ENCODE peak calls at places on chromosomes 11 and 22, in ten cellular contexts. L is Panc1; E is CD4-positive, CD25-positive, alpha-beta regulatory T cell; J is GM23248; V is neural progenitor cell; P is heart left ventricle; X is SJSA1; C is pancreas; Y is thoracic aorta; U is NT2/D1. A is an unnamed sample. For H3K27me3, H3K9me3 and H3K4me1, the result is how much of the 10 kb centered on the place peaks cover.

GRCh38 chr22:19168088-19168890 is 10.2 kb downstream of the SLC25A1 start:
- DNase-seq in P (no peak), L (no peak), V (peak), J (no peak), C (no peak), Y (no peak), U (no peak), E (no peak), X (no peak), A (peak)

GRCh38 chr11:120172054-120172881 is 34.4 kb upstream of the TRIM29 start:
- DNase-seq in J (peak), X (peak), P (peak), E (peak), Y (no peak), C (peak), V (peak), L (peak), U (peak), A (peak)

GRCh38 chr22:46076651-46077339 is 73.5 kb upstream of the PPARA start:
- DNase-seq in L (no peak), J (peak), V (no peak), P (peak), X (peak), U (no peak), Y (no peak), C (no peak), E (no peak), A (peak)

GRCh38 chr11:18865261-18865660 is 73.7 kb upstream of the PTPN5 start:
- DNase-seq in J (no peak), Y (no peak), E (no peak), U (no peak), X (no peak), L (no peak), P (no peak), V (no peak), C (no peak), A (no peak)

GRCh38 chr22:17230239-17230638 is 11.0 kb upstream of the ADA2 start:
- DNase-seq in P (no peak), J (no peak), Y (no peak), V (no peak), X (no peak), L (no peak), U (no peak), C (no peak), E (no peak), A (no peak)

GRCh38 chr11:74070713-74071506 is 62.0 kb upstream of the UCP3 start:
- DNase-seq in E (no peak), P (no peak), X (no peak), Y (no peak), J (no peak), L (no peak), C (no peak), V (no peak), U (no peak), A (no peak)

GRCh38 chr11:125679397-125679796 is 1.2 kb downstream of the ACRV1 start:
- DNase-seq in Y (no peak), X (no peak), U (no peak), J (peak), L (no peak), C (no peak), E (peak), P (no peak), V (no peak), A (no peak)

GRCh38 chr22:46084943-46085830 is 65.1 kb upstream of the PPARA start:
- DNase-seq in C (peak), Y (peak), P (peak), L (no peak), U (no peak), J (peak), E (no peak), X (peak), V (no peak), A (peak)

GRCh38 chr11:103998826-103999390 is 37.5 kb upstream of the DDI1 start:
- DNase-seq in Y (no peak), V (no peak), U (no peak), L (no peak), P (no peak), J (no peak), C (no peak), E (no peak), X (no peak), A (no peak)

GRCh38 chr11:132064987-132065620 is 694.7 kb downstream of the NTM start:
- DNase-seq in E (no peak), J (peak), P (no peak), X (peak), L (no peak), Y (no peak), U (no peak), V (no peak), C (peak), A (no peak)

GRCh38 chr11:38498721-38499120 is 1900.7 kb upstream of the RAG2 start:
- DNase-seq in P (no peak), V (no peak), L (no peak), U (no peak), X (no peak), J (no peak), Y (no peak), E (no peak), C (no peak), A (no peak)

GRCh38 chr11:63764201-63764711 is 4.3 kb downstream of the ZFTA start:
- DNase-seq in X (no peak), U (no peak), E (no peak), C (peak), P (peak), Y (no peak), L (no peak), J (no peak), V (peak), A (no peak)

DNA sequence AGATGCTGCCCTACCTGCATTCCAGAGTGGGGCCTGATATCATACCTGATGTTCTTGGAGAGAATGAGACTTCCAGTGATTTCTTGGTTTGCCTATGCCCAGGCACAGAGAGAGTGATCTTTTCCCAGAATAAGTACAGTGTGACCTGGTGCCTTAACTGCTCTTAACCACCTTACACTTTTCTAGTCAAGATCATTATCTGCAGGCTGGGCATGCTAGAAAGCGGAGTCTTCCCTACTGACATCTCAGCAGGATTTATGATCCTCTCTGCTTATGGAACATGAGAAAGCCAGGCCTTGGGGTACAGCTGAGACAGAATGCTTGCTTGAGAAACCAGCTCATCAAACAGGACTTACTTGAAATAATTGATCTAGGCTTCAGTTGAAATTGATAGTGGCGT is 53.1 kb downstream of the APIP start:
- DNase-seq in X (no peak), L (no peak), P (no peak), Y (no peak), C (no peak), E (no peak), U (no peak), J (no peak), V (no peak), A (no peak)
- H3K27me3 ChIP-seq in X (under half), L (under half), P (under half), Y (under half), C (under half), E (under half), U (under half), J (under half), V (under half), A (under half)

DNA sequence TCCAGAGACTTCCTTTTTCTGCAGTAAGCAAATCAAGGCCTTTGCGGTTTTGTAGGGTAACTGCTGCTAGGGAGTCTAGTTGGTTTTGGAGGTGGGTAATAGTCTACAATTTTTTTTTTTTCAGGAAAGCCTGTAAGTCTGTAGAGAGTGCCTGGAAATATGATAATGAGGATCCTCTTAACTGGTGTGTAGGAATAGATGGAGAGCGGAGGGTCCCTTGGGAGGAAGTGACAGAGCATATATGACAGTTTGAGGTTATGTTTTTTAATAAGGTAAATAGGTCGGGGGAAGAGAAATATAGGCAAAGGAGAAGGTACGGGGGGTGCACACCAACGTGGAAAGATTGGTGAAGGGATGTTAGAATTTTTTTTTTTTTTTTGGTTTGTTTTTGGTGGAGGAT is 25.9 kb downstream of the ZNF195 start:
- DNase-seq in L (no peak), E (no peak), U (no peak), Y (no peak), X (no peak), J (no peak), V (no peak), C (no peak), P (no peak), A (no peak)
- H3K9me3 ChIP-seq in L (under half), E (half or more), U (under half), Y (under half), X (under half), J (under half), V (under half), C (under half), P (under half), A (under half)

DNA sequence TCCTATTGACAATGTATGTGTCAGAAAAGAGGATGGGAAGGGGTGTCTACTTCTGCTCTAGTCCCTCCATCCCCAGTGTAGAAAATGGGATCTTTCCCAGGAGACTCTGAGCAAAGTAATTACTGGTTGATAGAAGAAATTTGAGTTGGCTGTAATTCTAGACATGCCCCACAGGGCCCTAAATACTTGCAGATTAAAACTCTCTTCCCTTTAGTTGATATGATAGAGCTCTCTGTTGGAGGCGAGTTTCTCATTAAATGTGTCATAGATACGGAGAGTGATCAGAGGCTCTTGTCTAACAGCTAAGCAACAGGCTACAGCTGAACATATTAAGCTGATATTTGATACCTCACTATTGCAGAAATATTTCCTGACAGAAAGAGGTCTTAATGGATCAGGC is 32.9 kb downstream of the OR52E1 start:
- DNase-seq in Y (no peak), C (no peak), V (no peak), U (no peak), L (no peak), P (no peak), X (no peak), J (no peak), E (no peak), A (no peak)
- H3K4me1 ChIP-seq in Y (under half), C (under half), V (under half), U (under half), L (under half), P (under half), X (under half), J (under half), E (under half), A (under half)

GRCh38 chr22:41917375-41917905 is 2.6 kb upstream of the SHISA8 start:
- DNase-seq in E (no peak), L (no peak), J (no peak), Y (no peak), X (no peak), C (no peak), P (no peak), V (no peak), U (no peak), A (no peak)
- H3K27me3 ChIP-seq in E (under half), L (under half), J (under half), Y (under half), X (under half), C (under half), P (under half), V (half or more), U (half or more), A (half or more)

GRCh38 chr22:47474464-47474863 is 712.0 kb downstream of the TBC1D22A start:
- DNase-seq in U (no peak), P (no peak), C (no peak), L (no peak), J (no peak), V (no peak), Y (no peak), X (no peak), E (no peak), A (no peak)
- H3K9me3 ChIP-seq in U (under half), P (under half), C (under half), L (under half), J (under half), V (under half), Y (under half), X (under half), E (under half), A (under half)

DNA sequence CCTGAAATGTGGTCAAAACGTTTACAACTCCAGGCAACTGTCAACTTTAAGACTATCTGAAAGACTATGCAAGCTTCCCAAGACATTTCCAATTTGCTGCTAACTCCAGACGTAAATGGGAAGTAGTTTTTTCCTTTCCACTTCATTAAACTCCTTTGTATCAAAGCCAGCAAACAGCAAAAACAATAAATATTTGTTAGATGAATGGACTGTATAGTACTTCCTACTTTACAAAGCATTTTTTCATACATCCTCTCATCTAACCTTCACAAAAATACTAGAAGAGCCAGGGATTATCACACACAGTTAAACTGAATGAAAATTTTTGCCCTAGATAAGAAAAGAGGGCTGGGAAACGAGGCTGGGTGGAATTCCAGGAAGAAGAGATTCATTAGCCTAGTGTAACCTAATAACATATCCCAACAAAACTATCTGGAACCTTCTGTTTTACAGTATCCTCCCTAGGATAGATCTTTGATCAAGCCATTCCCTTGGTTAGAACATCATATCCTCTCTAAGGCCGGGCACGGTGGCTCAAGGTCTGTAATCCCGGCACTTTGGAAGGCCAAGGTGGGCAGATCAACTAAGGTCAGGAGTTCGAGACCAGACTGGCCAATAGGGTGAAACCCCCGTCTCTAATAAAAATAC is 10.4 kb downstream of the NUP98 start:
- DNase-seq in U (no peak), P (no peak), J (peak), E (no peak), Y (no peak), C (no peak), X (peak), L (no peak), V (no peak), A (no peak)
- H3K4me1 ChIP-seq in U (under half), P (under half), J (under half), E (half or more), Y (under half), C (under half), X (under half), L (under half), V (under half), A (under half)

A was measured in BE2C.